ENCODE peak calls at places on chromosome 12, in six cellular contexts. A, N, L, S, Z and R are unnamed samples.

GRCh38 chr12:51941011-51941561 is 10.4 kb upstream of the ACVR1B start:
- DNase-seq in S (no peak), A (peak), Z (peak), N (no peak), L (no peak), R (no peak)

GRCh38 chr12:59030415-59030814 is 110.1 kb upstream of the LRIG3 start:
- DNase-seq in S (no peak), L (no peak), A (no peak), N (no peak), Z (no peak), R (peak)

GRCh38 chr12:38399711-38400205 is 83.2 kb downstream of the ALG10B start:
- DNase-seq in S (no peak), A (no peak), N (no peak), L (no peak), Z (no peak), R (no peak)

GRCh38 chr12:24349051-24349780 is 399.7 kb upstream of the SOX5 start:
- DNase-seq in A (no peak), S (no peak), N (no peak), Z (no peak), L (no peak), R (no peak)

GRCh38 chr12:48779869-48780268 is 9.0 kb downstream of the ADCY6 start:
- DNase-seq in A (peak), N (peak), L (no peak), Z (peak), S (peak), R (peak)

GRCh38 chr12:119715268-119715620 is 47.3 kb downstream of the PRKAB1 start:
- DNase-seq in Z (no peak), L (no peak), N (peak), A (peak), S (no peak), R (no peak)

GRCh38 chr12:99043319-99043914 is 398.3 kb downstream of the APAF1 start:
- DNase-seq in N (peak), A (peak), Z (peak), L (peak), S (peak), R (peak)

GRCh38 chr12:5889381-5890047 is 55.5 kb downstream of the ANO2 start:
- DNase-seq in S (no peak), Z (no peak), L (no peak), N (no peak), A (no peak), R (no peak)

GRCh38 chr12:69000069-69000468 is 67.1 kb upstream of the CPM start:
- DNase-seq in S (no peak), Z (no peak), A (no peak), N (no peak), L (no peak), R (no peak)

GRCh38 chr12:132729541-132730320 is 19.1 kb downstream of the PGAM5 start:
- DNase-seq in Z (no peak), N (no peak), S (no peak), L (no peak), A (no peak), R (no peak)

GRCh38 chr12:47813491-47814196 is 6.1 kb downstream of the HDAC7 start:
- DNase-seq in N (no peak), L (no peak), S (no peak), Z (peak), A (no peak), R (no peak)

GRCh38 chr12:103571286-103571685 is 15.8 kb upstream of the STAB2 start:
- DNase-seq in Z (no peak), N (peak), S (no peak), A (peak), L (no peak), R (no peak)

GRCh38 chr12:1836241-1836803 is 16.0 kb downstream of the LRTM2 start:
- DNase-seq in L (no peak), Z (peak), A (no peak), S (no peak), N (no peak), R (no peak)

GRCh38 chr12:3097186-3097804 is 20.1 kb downstream of the TSPAN9 start:
- DNase-seq in N (peak), S (peak), A (no peak), L (no peak), Z (peak), R (no peak)

GRCh38 chr12:65648461-65648860 is 175.8 kb upstream of the HMGA2 start:
- DNase-seq in S (no peak), Z (no peak), L (no peak), N (no peak), A (no peak), R (no peak)

GRCh38 chr12:3311491-3312103 is 179.4 kb upstream of the PRMT8 start:
- DNase-seq in N (no peak), A (no peak), Z (no peak), S (no peak), L (no peak), R (no peak)

GRCh38 chr12:51951843-51952722 is 584 bp downstream of the ACVR1B start:
- DNase-seq in S (peak), Z (peak), L (peak), N (no peak), A (no peak), R (peak)

GRCh38 chr12:91222746-91223145 is 40.1 kb upstream of the DCN start:
- DNase-seq in S (no peak), Z (no peak), L (no peak), A (peak), N (peak), R (no peak)

GRCh38 chr12:109726106-109726497 is 12.5 kb downstream of the FAM222A start:
- DNase-seq in A (no peak), Z (no peak), S (no peak), N (no peak), L (no peak), R (no peak)

GRCh38 chr12:32756476-32757158 is 920 bp upstream of the YARS2 start:
- DNase-seq in S (no peak), A (no peak), Z (no peak), L (no peak), N (no peak), R (no peak)

DNA sequence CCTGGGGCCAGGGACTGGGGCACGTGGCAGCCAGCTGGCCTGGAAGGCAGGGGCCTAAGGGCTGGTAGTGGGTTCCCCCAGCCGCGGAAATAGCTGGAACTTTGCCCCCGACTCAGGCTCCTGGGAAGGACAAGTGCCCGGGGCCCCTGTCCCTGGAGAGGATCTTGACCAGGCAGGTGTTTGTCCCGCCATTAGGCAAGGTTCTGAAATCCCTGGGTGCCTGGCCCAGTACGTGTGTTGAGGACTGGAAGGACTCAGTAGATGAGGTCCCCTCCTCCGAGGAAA is 94.2 kb downstream of the B4GALNT3 start:
- DNase-seq in N (no peak), L (no peak), A (no peak), S (no peak), Z (peak), R (no peak)
- H3K4me3 ChIP-seq in N (no peak), L (no peak), A (no peak), S (no peak), Z (no peak), R (peak)

GRCh38 chr12:64192644-64193043 is 29.5 kb downstream of the KICS2 start:
- DNase-seq in S (no peak), N (no peak), Z (no peak), L (no peak), A (no peak), R (no peak)
- H3K4me3 ChIP-seq in S (no peak), N (no peak), Z (no peak), L (peak), A (no peak), R (no peak)

DNA sequence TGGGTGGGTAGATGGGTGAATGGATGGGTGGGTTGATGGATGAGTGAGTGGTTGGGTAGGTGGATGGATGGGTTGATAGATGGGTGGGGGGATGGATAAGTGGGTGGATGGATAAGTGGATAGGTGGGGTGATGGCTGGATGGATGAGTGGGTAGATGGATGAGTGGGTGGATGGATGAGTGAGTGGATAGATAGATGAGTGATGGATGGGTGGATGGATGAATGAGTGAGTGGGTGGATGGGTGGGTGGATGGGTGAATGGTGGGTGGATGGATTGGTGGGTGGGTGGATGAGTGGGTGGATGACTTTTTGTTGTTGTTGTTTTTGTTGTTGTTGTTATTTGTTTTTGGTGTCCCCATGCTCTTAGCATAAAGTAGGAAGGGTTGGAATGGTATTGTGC is 45.5 kb downstream of the TBX5 start:
- DNase-seq in Z (no peak), S (no peak), A (no peak), L (no peak), N (no peak), R (no peak)
- H3K4me3 ChIP-seq in Z (no peak), S (no peak), A (no peak), L (no peak), N (no peak), R (no peak)

GRCh38 chr12:57522887-57523705 is 472 bp downstream of the MBD6 start:
- DNase-seq in N (peak), L (peak), A (peak), S (peak), Z (peak), R (peak)

GRCh38 chr12:57522019-57522886 is at the start of gene MBD6:
- DNase-seq in L (peak), S (peak), Z (peak), A (peak), N (peak), R (peak)

GRCh38 chr12:57525615-57526383 is 3.2 kb downstream of the MBD6 start:
- DNase-seq in Z (no peak), L (no peak), S (no peak), A (no peak), N (no peak), R (no peak)

GRCh38 chr12:57524814-57525614 is 2.4 kb downstream of the MBD6 start:
- DNase-seq in S (no peak), L (no peak), Z (no peak), N (no peak), A (no peak), R (no peak)

DNA sequence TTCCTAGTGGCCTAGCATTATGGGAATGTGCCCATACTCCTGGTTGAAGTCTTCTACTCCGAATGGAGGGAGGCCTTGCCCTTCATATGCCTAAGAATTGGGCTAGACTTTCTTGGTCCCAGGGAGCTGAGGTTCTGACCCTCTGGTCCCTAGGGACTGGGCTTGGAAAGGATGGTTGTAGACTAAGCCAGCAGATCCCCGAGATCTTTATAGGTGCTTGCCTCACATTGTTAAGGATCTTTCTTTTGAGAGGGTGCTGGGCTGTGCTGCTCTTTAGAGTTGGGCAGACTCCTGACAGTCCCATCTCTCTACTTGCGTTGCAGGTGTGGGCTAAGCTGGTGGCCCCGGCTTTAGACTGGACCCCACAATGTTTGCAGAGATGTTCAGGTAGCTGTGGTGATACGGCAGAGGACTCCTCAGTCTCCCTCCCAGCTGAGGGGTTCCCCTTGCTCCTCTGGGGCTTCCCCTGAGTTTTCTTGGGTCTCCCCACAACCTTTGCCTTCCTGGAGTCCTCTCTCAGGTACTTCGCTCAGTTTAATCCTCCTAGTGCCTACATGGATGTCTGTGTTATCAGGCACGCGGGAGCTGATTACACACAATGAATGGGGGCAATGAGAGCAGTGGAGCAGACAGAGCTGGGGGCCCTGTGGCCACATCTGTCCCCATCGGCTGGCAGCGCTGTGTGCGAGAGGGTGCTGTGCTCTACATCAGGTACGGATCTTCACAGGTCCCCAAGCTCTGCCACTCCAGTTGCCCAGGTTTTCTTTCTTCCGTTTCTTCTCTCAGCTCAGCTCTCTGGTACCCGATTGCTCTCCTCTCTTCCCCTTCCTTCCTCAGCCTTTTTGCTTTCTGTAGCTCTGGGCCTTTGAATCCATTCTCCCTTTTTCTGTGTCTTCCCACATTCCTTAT is 1.3 kb downstream of the MBD6 start:
- DNase-seq in L (no peak), S (no peak), N (no peak), A (no peak), Z (no peak), R (no peak)
- H3K4me3 ChIP-seq in L (peak), S (peak), N (peak), A (peak), Z (peak), R (peak)

GRCh38 chr12:116666305-116666673 is 71.6 kb downstream of the SPRING1 start:
- DNase-seq in N (no peak), L (no peak), A (no peak), Z (no peak), S (no peak), R (no peak)
- H3K4me3 ChIP-seq in N (no peak), L (no peak), A (no peak), Z (no peak), S (no peak), R (no peak)